ENCODE peak calls at places on chromosomes 12 and 14, in seven cellular contexts. One of them, this sample, is unnamed.
A peak's percentile ranks its signal among the peaks of the same experiment; 100 is the strongest.

GRCh38 chr12:132279184-132279889 is 50.1 kb downstream of the GALNT9 start:
- DNase-seq in tibial artery: no peak
- DNase-seq in GM12878: no peak
- DNase-seq in heart right ventricle: peak; percentile 54
- DNase-seq in kidney: peak; percentile 91
- DNase-seq in CD4-positive, alpha-beta T cell: no peak
- DNase-seq in A673: peak; percentile 28
- DNase-seq in this sample: peak; percentile 33

GRCh38 chr14:89720741-89721315 is 233.7 kb downstream of the EFCAB11 start:
- DNase-seq in GM12878: peak; percentile 50
- DNase-seq in A673: no peak
- DNase-seq in tibial artery: peak; percentile 68
- DNase-seq in heart right ventricle: peak; percentile 20
- DNase-seq in kidney: no peak
- DNase-seq in CD4-positive, alpha-beta T cell: peak; percentile 67
- DNase-seq in this sample: peak; percentile 77

GRCh38 chr12:19288603-19289244 is 150.6 kb upstream of the AEBP2 start:
- DNase-seq in A673: peak; percentile 66
- DNase-seq in kidney: no peak
- DNase-seq in CD4-positive, alpha-beta T cell: no peak
- DNase-seq in heart right ventricle: no peak
- DNase-seq in GM12878: no peak
- DNase-seq in tibial artery: no peak
- DNase-seq in this sample: no peak

GRCh38 chr12:25324861-25325260 is 74.1 kb upstream of the KRAS start:
- DNase-seq in A673: no peak
- DNase-seq in CD4-positive, alpha-beta T cell: no peak
- DNase-seq in tibial artery: no peak
- DNase-seq in kidney: no peak
- DNase-seq in heart right ventricle: no peak
- DNase-seq in GM12878: no peak
- DNase-seq in this sample: no peak

GRCh38 chr14:52304248-52304904 is 9.7 kb upstream of the PTGER2 start:
- DNase-seq in CD4-positive, alpha-beta T cell: no peak
- DNase-seq in heart right ventricle: no peak
- DNase-seq in kidney: no peak
- DNase-seq in tibial artery: no peak
- DNase-seq in A673: no peak
- DNase-seq in GM12878: no peak
- DNase-seq in this sample: no peak

GRCh38 chr12:43816168-43816567 is 10.1 kb upstream of the TWF1 start:
- DNase-seq in tibial artery: no peak
- DNase-seq in kidney: no peak
- DNase-seq in GM12878: no peak
- DNase-seq in A673: no peak
- DNase-seq in heart right ventricle: no peak
- DNase-seq in CD4-positive, alpha-beta T cell: no peak
- DNase-seq in this sample: no peak

GRCh38 chr12:124857921-124858461 is 5.7 kb downstream of the SCARB1 start:
- DNase-seq in kidney: no peak
- DNase-seq in tibial artery: no peak
- DNase-seq in CD4-positive, alpha-beta T cell: no peak
- DNase-seq in A673: no peak
- DNase-seq in GM12878: no peak
- DNase-seq in heart right ventricle: no peak
- DNase-seq in this sample: no peak

GRCh38 chr12:14768823-14769405 is 34.4 kb downstream of the WBP11 start:
- DNase-seq in tibial artery: no peak
- DNase-seq in A673: no peak
- DNase-seq in GM12878: peak; percentile 30
- DNase-seq in CD4-positive, alpha-beta T cell: no peak
- DNase-seq in heart right ventricle: no peak
- DNase-seq in kidney: no peak
- DNase-seq in this sample: no peak

GRCh38 chr14:99187858-99188257 is 84.1 kb downstream of the BCL11B start:
- DNase-seq in GM12878: no peak
- DNase-seq in tibial artery: no peak
- DNase-seq in kidney: no peak
- DNase-seq in A673: no peak
- DNase-seq in heart right ventricle: no peak
- DNase-seq in CD4-positive, alpha-beta T cell: no peak
- DNase-seq in this sample: no peak

GRCh38 chr14:69479696-69480095 is 4.8 kb upstream of the PLEKHD1 start:
- DNase-seq in CD4-positive, alpha-beta T cell: no peak
- DNase-seq in GM12878: no peak
- DNase-seq in A673: no peak
- DNase-seq in tibial artery: no peak
- DNase-seq in kidney: no peak
- DNase-seq in heart right ventricle: no peak
- DNase-seq in this sample: no peak

GRCh38 chr12:48379784-48380183 is 29.1 kb upstream of the ZNF641 start:
- DNase-seq in tibial artery: no peak
- DNase-seq in A673: no peak
- DNase-seq in kidney: no peak
- DNase-seq in GM12878: no peak
- DNase-seq in heart right ventricle: no peak
- DNase-seq in CD4-positive, alpha-beta T cell: no peak
- DNase-seq in this sample: no peak

GRCh38 chr14:90049390-90049789 is 12.4 kb upstream of the KCNK13 start:
- DNase-seq in CD4-positive, alpha-beta T cell: no peak
- DNase-seq in A673: no peak
- DNase-seq in tibial artery: no peak
- DNase-seq in GM12878: no peak
- DNase-seq in heart right ventricle: no peak
- DNase-seq in kidney: no peak
- DNase-seq in this sample: no peak

GRCh38 chr12:112855375-112855774 is 51.4 kb upstream of the OAS1 start:
- DNase-seq in CD4-positive, alpha-beta T cell: no peak
- DNase-seq in tibial artery: no peak
- DNase-seq in A673: peak; percentile 63
- DNase-seq in kidney: no peak
- DNase-seq in heart right ventricle: no peak
- DNase-seq in GM12878: no peak
- DNase-seq in this sample: no peak

GRCh38 chr14:23864856-23865255 is 88.7 kb upstream of the DHRS4 start:
- DNase-seq in A673: no peak
- DNase-seq in CD4-positive, alpha-beta T cell: no peak
- DNase-seq in kidney: no peak
- DNase-seq in heart right ventricle: no peak
- DNase-seq in GM12878: no peak
- DNase-seq in tibial artery: no peak
- DNase-seq in this sample: no peak

GRCh38 chr14:64788706-64789105 is 84.5 kb downstream of the PLEKHG3 start:
- DNase-seq in kidney: no peak
- DNase-seq in GM12878: no peak
- DNase-seq in tibial artery: peak; percentile 33
- DNase-seq in CD4-positive, alpha-beta T cell: no peak
- DNase-seq in heart right ventricle: no peak
- DNase-seq in A673: peak; percentile 23
- DNase-seq in this sample: no peak

GRCh38 chr14:29906256-29906885 is 21.3 kb downstream of the PRKD1 start:
- DNase-seq in tibial artery: no peak
- DNase-seq in heart right ventricle: no peak
- DNase-seq in GM12878: no peak
- DNase-seq in CD4-positive, alpha-beta T cell: no peak
- DNase-seq in kidney: peak; percentile 72
- DNase-seq in A673: no peak
- DNase-seq in this sample: no peak

GRCh38 chr12:47636908-47637780 is 68.7 kb downstream of the RPAP3 start:
- DNase-seq in A673: peak; percentile 76
- DNase-seq in heart right ventricle: no peak
- DNase-seq in kidney: no peak
- DNase-seq in tibial artery: no peak
- DNase-seq in GM12878: no peak
- DNase-seq in CD4-positive, alpha-beta T cell: no peak
- DNase-seq in this sample: peak; percentile 47

GRCh38 chr12:124821252-124822200 is 42.1 kb downstream of the SCARB1 start:
- DNase-seq in kidney: no peak
- DNase-seq in CD4-positive, alpha-beta T cell: no peak
- DNase-seq in tibial artery: no peak
- DNase-seq in heart right ventricle: no peak
- DNase-seq in A673: no peak
- DNase-seq in GM12878: no peak
- DNase-seq in this sample: no peak

GRCh38 chr14:36950812-36951211 is 221.6 kb downstream of the SLC25A21 start:
- DNase-seq in CD4-positive, alpha-beta T cell: no peak
- DNase-seq in GM12878: no peak
- DNase-seq in tibial artery: no peak
- DNase-seq in A673: no peak
- DNase-seq in kidney: no peak
- DNase-seq in heart right ventricle: no peak
- DNase-seq in this sample: no peak

GRCh38 chr12:132150780-132151144 is 6.5 kb downstream of the NOC4L start:
- DNase-seq in tibial artery: no peak
- DNase-seq in A673: no peak
- DNase-seq in CD4-positive, alpha-beta T cell: no peak
- DNase-seq in GM12878: no peak
- DNase-seq in heart right ventricle: no peak
- DNase-seq in kidney: peak; percentile 56
- DNase-seq in this sample: peak; percentile 43

GRCh38 chr14:70139384-70139783 is 49.4 kb downstream of the SLC8A3 start:
- DNase-seq in tibial artery: no peak
- DNase-seq in kidney: no peak
- DNase-seq in CD4-positive, alpha-beta T cell: no peak
- DNase-seq in heart right ventricle: no peak
- DNase-seq in GM12878: peak; percentile 7
- DNase-seq in A673: no peak
- DNase-seq in this sample: no peak

GRCh38 chr14:99177046-99177655 is 94.8 kb downstream of the BCL11B start:
- DNase-seq in tibial artery: no peak
- DNase-seq in heart right ventricle: no peak
- DNase-seq in kidney: no peak
- DNase-seq in GM12878: no peak
- DNase-seq in A673: no peak
- DNase-seq in CD4-positive, alpha-beta T cell: no peak
- DNase-seq in this sample: no peak

GRCh38 chr14:101506211-101506920 is 54.9 kb upstream of the DIO3 start:
- DNase-seq in GM12878: no peak
- DNase-seq in heart right ventricle: no peak
- DNase-seq in A673: no peak
- DNase-seq in tibial artery: peak; percentile 76
- DNase-seq in CD4-positive, alpha-beta T cell: no peak
- DNase-seq in kidney: peak; percentile 57
- DNase-seq in this sample: peak; percentile 39

GRCh38 chr12:93344876-93345275 is 32.8 kb upstream of the NUDT4 start:
- DNase-seq in GM12878: no peak
- DNase-seq in A673: no peak
- DNase-seq in kidney: no peak
- DNase-seq in CD4-positive, alpha-beta T cell: no peak
- DNase-seq in heart right ventricle: no peak
- DNase-seq in tibial artery: no peak
- DNase-seq in this sample: no peak

GRCh38 chr12:109736552-109737108 is 23.0 kb downstream of the FAM222A start:
- DNase-seq in kidney: peak; percentile 82
- DNase-seq in A673: peak; percentile 77
- DNase-seq in CD4-positive, alpha-beta T cell: no peak
- DNase-seq in tibial artery: peak; percentile 58
- DNase-seq in GM12878: no peak
- DNase-seq in heart right ventricle: no peak
- DNase-seq in this sample: peak; percentile 48

GRCh38 chr12:106309671-106310313 is 7.3 kb downstream of the TCP11L2 start:
- DNase-seq in CD4-positive, alpha-beta T cell: no peak
- DNase-seq in tibial artery: no peak
- DNase-seq in heart right ventricle: no peak
- DNase-seq in A673: no peak
- DNase-seq in GM12878: no peak
- DNase-seq in kidney: no peak
- DNase-seq in this sample: no peak

GRCh38 chr12:42541965-42542364 is 47.6 kb downstream of the PRICKLE1 start:
- DNase-seq in kidney: no peak
- DNase-seq in GM12878: no peak
- DNase-seq in heart right ventricle: no peak
- DNase-seq in tibial artery: no peak
- DNase-seq in CD4-positive, alpha-beta T cell: no peak
- DNase-seq in A673: no peak
- DNase-seq in this sample: no peak

GRCh38 chr12:47736877-47737676 is 11.8 kb upstream of the ENDOU start:
- DNase-seq in kidney: peak; percentile 96
- DNase-seq in A673: no peak
- DNase-seq in CD4-positive, alpha-beta T cell: no peak
- DNase-seq in tibial artery: peak; percentile 99
- DNase-seq in heart right ventricle: peak; percentile 90
- DNase-seq in GM12878: no peak
- DNase-seq in this sample: no peak

GRCh38 chr12:47725893-47726292 is 603 bp upstream of the ENDOU start:
- DNase-seq in GM12878: no peak
- DNase-seq in A673: peak; percentile 77
- DNase-seq in CD4-positive, alpha-beta T cell: no peak
- DNase-seq in heart right ventricle: no peak
- DNase-seq in kidney: no peak
- DNase-seq in tibial artery: no peak
- DNase-seq in this sample: no peak

DNA sequence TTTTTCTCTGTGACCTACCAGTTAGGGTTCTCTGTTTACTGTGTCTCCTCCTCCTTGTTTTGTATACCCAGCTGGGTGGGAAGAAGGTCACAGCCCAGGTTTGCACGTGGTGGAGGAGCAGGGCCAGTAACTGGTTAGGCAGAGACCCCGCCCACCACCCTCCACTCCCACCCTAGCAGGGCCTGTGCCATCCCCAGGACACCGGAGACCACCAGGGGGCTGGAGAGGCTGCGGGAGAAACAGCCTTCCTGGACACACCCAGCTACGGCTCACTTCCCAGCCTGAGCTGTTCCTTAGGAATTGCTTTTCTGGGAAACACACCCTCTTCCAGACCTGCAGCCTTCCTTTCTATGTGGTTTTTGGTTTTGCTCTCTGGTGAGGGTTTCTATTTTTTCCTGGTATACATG is 21.1 kb downstream of the BDKRB2 start:
- DNase-seq in CD4-positive, alpha-beta T cell: no peak
- DNase-seq in kidney: peak; percentile 85
- DNase-seq in A673: no peak
- DNase-seq in tibial artery: no peak
- DNase-seq in heart right ventricle: peak; percentile 36
- DNase-seq in GM12878: no peak
- DNase-seq in this sample: no peak
- TF ChIP-seq CTCF in CD4-positive, alpha-beta T cell: no peak
- TF ChIP-seq CTCF in kidney: no peak
- TF ChIP-seq CTCF in A673: no peak
- TF ChIP-seq CTCF in tibial artery: no peak
- TF ChIP-seq CTCF in heart right ventricle: no peak
- TF ChIP-seq CTCF in GM12878: no peak
- TF ChIP-seq CTCF in this sample: no peak

GRCh38 chr12:120468846-120469449 is 600 bp downstream of the SRSF9 start:
- DNase-seq in GM12878: no peak
- DNase-seq in kidney: peak; percentile 89
- DNase-seq in tibial artery: peak; percentile 73
- DNase-seq in heart right ventricle: peak; percentile 44
- DNase-seq in A673: peak; percentile 25
- DNase-seq in CD4-positive, alpha-beta T cell: peak; percentile 36
- DNase-seq in this sample: peak; percentile 47
- TF ChIP-seq CTCF in GM12878: no peak
- TF ChIP-seq CTCF in kidney: no peak
- TF ChIP-seq CTCF in tibial artery: no peak
- TF ChIP-seq CTCF in heart right ventricle: no peak
- TF ChIP-seq CTCF in A673: peak; percentile 22
- TF ChIP-seq CTCF in CD4-positive, alpha-beta T cell: no peak
- TF ChIP-seq CTCF in this sample: no peak

GRCh38 chr12:75289678-75290200 is 40.4 kb downstream of the CAPS2 start:
- DNase-seq in tibial artery: no peak
- DNase-seq in heart right ventricle: no peak
- DNase-seq in CD4-positive, alpha-beta T cell: no peak
- DNase-seq in kidney: no peak
- DNase-seq in GM12878: no peak
- DNase-seq in A673: peak; percentile 28
- DNase-seq in this sample: no peak
- TF ChIP-seq CTCF in tibial artery: no peak
- TF ChIP-seq CTCF in heart right ventricle: no peak
- TF ChIP-seq CTCF in CD4-positive, alpha-beta T cell: no peak
- TF ChIP-seq CTCF in kidney: no peak
- TF ChIP-seq CTCF in GM12878: no peak
- TF ChIP-seq CTCF in A673: peak; percentile 51
- TF ChIP-seq CTCF in this sample: no peak

GRCh38 chr14:91311284-91311662 is 66.8 kb upstream of the GPR68 start:
- DNase-seq in CD4-positive, alpha-beta T cell: peak; percentile 25
- DNase-seq in tibial artery: no peak
- DNase-seq in kidney: no peak
- DNase-seq in A673: no peak
- DNase-seq in GM12878: no peak
- DNase-seq in heart right ventricle: no peak
- DNase-seq in this sample: no peak
- TF ChIP-seq CTCF in CD4-positive, alpha-beta T cell: peak; percentile 23
- TF ChIP-seq CTCF in tibial artery: no peak
- TF ChIP-seq CTCF in kidney: no peak
- TF ChIP-seq CTCF in A673: no peak
- TF ChIP-seq CTCF in GM12878: no peak
- TF ChIP-seq CTCF in heart right ventricle: no peak
- TF ChIP-seq CTCF in this sample: peak; percentile 20